ENCODE peak calls at places on chromosomes 6 and 20, in eight cellular contexts. Q, R, J, X, B, U, F and O are unnamed samples.

GRCh38 chr6:136989591-136990578 is 54.9 kb downstream of the IL20RA start:
- DNase-seq in X (no peak), Q (no peak), J (no peak), B (no peak), F (no peak), U (no peak), R (no peak), O (peak; percentile 52)

GRCh38 chr6:160121558-160121957 is at the start of gene SLC22A1:
- DNase-seq in Q (no peak), U (peak; percentile 9), R (no peak), X (no peak), J (no peak), F (no peak), B (no peak), O (no peak)

GRCh38 chr6:67916389-67916788 is 718.7 kb upstream of the ADGRB3 start:
- DNase-seq in U (no peak), R (no peak), F (no peak), Q (peak; percentile 7), X (peak; percentile 13), B (no peak), J (no peak), O (no peak)

GRCh38 chr20:44572551-44573500 is 9.6 kb upstream of the PKIG start:
- DNase-seq in U (peak; percentile 36), R (no peak), B (no peak), Q (peak; percentile 73), X (peak; percentile 97), J (no peak), F (no peak), O (no peak)

GRCh38 chr6:129317931-129318820 is 391.8 kb downstream of the ARHGAP18 start:
- DNase-seq in J (no peak), B (no peak), Q (peak; percentile 55), X (peak; percentile 35), R (no peak), U (peak; percentile 30), F (no peak), O (peak; percentile 8)

GRCh38 chr6:85113934-85114582 is 335.8 kb upstream of the NT5E start:
- DNase-seq in J (no peak), F (no peak), R (no peak), B (no peak), Q (no peak), X (no peak), U (no peak), O (no peak)

GRCh38 chr6:167401525-167402194 is 76.8 kb downstream of the TTLL2 start:
- DNase-seq in J (no peak), R (no peak), U (peak; percentile 78), Q (no peak), B (no peak), X (no peak), F (no peak), O (no peak)

GRCh38 chr20:51447097-51447764 is 95.3 kb downstream of the NFATC2 start:
- DNase-seq in X (peak; percentile 91), J (no peak), B (no peak), Q (peak; percentile 90), R (no peak), F (no peak), U (peak; percentile 37), O (no peak)

GRCh38 chr6:12709116-12709515 is 7.5 kb upstream of the PHACTR1 start:
- DNase-seq in B (no peak), Q (peak; percentile 21), X (peak; percentile 75), F (no peak), J (no peak), R (no peak), U (no peak), O (no peak)

GRCh38 chr20:59564171-59564570 is 40.2 kb upstream of the PHACTR3 start:
- DNase-seq in R (peak; percentile 42), B (no peak), J (no peak), X (no peak), F (peak; percentile 3), U (no peak), Q (no peak), O (no peak)

GRCh38 chr6:149895702-149896310 is 2.1 kb downstream of the RAET1E start:
- DNase-seq in F (no peak), R (no peak), X (peak; percentile 76), J (peak; percentile 74), B (no peak), Q (no peak), U (peak; percentile 54), O (no peak)